ENCODE peak calls at places on chromosomes 5 and 9, in ten cellular contexts. One of them, this sample, is unnamed.

GRCh38 chr5:114544561-114544960 is 182.7 kb downstream of the KCNN2 start:
- DNase-seq in Calu3: no peak
- DNase-seq in epithelial cell of esophagus: no peak
- DNase-seq in A549: no peak
- DNase-seq in GM23338: no peak
- DNase-seq in tibial nerve: no peak
- DNase-seq in HFFc6: no peak
- DNase-seq in cardiac muscle cell: no peak
- DNase-seq in ascending aorta: no peak
- DNase-seq in MCF 10A: no peak
- DNase-seq in this sample: no peak

GRCh38 chr5:79109527-79110492 is 1.8 kb upstream of the BHMT start:
- DNase-seq in Calu3: peak
- DNase-seq in epithelial cell of esophagus: peak
- DNase-seq in A549: no peak
- DNase-seq in GM23338: peak
- DNase-seq in tibial nerve: peak
- DNase-seq in HFFc6: no peak
- DNase-seq in cardiac muscle cell: no peak
- DNase-seq in ascending aorta: no peak
- DNase-seq in MCF 10A: peak
- DNase-seq in this sample: no peak

GRCh38 chr5:172688735-172689572 is 47.9 kb downstream of the NEURL1B start:
- DNase-seq in Calu3: peak
- DNase-seq in epithelial cell of esophagus: peak
- DNase-seq in A549: no peak
- DNase-seq in GM23338: no peak
- DNase-seq in tibial nerve: no peak
- DNase-seq in HFFc6: no peak
- DNase-seq in cardiac muscle cell: peak
- DNase-seq in ascending aorta: no peak
- DNase-seq in MCF 10A: no peak
- DNase-seq in this sample: no peak

GRCh38 chr9:86175743-86176456 is 76.5 kb upstream of the GOLM1 start:
- DNase-seq in Calu3: no peak
- DNase-seq in epithelial cell of esophagus: peak
- DNase-seq in A549: no peak
- DNase-seq in GM23338: no peak
- DNase-seq in tibial nerve: no peak
- DNase-seq in HFFc6: no peak
- DNase-seq in cardiac muscle cell: no peak
- DNase-seq in ascending aorta: no peak
- DNase-seq in MCF 10A: peak
- DNase-seq in this sample: no peak

GRCh38 chr5:78328585-78329173 is 31.7 kb upstream of the SCAMP1 start:
- DNase-seq in Calu3: no peak
- DNase-seq in epithelial cell of esophagus: peak
- DNase-seq in A549: no peak
- DNase-seq in GM23338: no peak
- DNase-seq in tibial nerve: no peak
- DNase-seq in HFFc6: peak
- DNase-seq in cardiac muscle cell: peak
- DNase-seq in ascending aorta: no peak
- DNase-seq in MCF 10A: peak
- DNase-seq in this sample: no peak

GRCh38 chr5:81187885-81188284 is 45.2 kb upstream of the CKMT2 start:
- DNase-seq in Calu3: no peak
- DNase-seq in epithelial cell of esophagus: no peak
- DNase-seq in A549: no peak
- DNase-seq in GM23338: no peak
- DNase-seq in tibial nerve: no peak
- DNase-seq in HFFc6: no peak
- DNase-seq in cardiac muscle cell: no peak
- DNase-seq in ascending aorta: no peak
- DNase-seq in MCF 10A: no peak
- DNase-seq in this sample: no peak

GRCh38 chr5:5018560-5018935 is 121.6 kb upstream of the ADAMTS16 start:
- DNase-seq in Calu3: no peak
- DNase-seq in epithelial cell of esophagus: no peak
- DNase-seq in A549: no peak
- DNase-seq in GM23338: no peak
- DNase-seq in tibial nerve: no peak
- DNase-seq in HFFc6: peak
- DNase-seq in cardiac muscle cell: no peak
- DNase-seq in ascending aorta: no peak
- DNase-seq in MCF 10A: no peak
- DNase-seq in this sample: no peak

GRCh38 chr5:157177935-157178334 is 2.7 kb upstream of the ITK start:
- DNase-seq in Calu3: no peak
- DNase-seq in epithelial cell of esophagus: no peak
- DNase-seq in A549: no peak
- DNase-seq in GM23338: no peak
- DNase-seq in tibial nerve: no peak
- DNase-seq in HFFc6: no peak
- DNase-seq in cardiac muscle cell: no peak
- DNase-seq in ascending aorta: no peak
- DNase-seq in MCF 10A: no peak
- DNase-seq in this sample: no peak

GRCh38 chr5:128674837-128675446 is 136.9 kb upstream of the FBN2 start:
- DNase-seq in Calu3: peak
- DNase-seq in epithelial cell of esophagus: peak
- DNase-seq in A549: peak
- DNase-seq in GM23338: peak
- DNase-seq in tibial nerve: peak
- DNase-seq in HFFc6: peak
- DNase-seq in cardiac muscle cell: peak
- DNase-seq in ascending aorta: no peak
- DNase-seq in MCF 10A: peak
- DNase-seq in this sample: no peak

DNA sequence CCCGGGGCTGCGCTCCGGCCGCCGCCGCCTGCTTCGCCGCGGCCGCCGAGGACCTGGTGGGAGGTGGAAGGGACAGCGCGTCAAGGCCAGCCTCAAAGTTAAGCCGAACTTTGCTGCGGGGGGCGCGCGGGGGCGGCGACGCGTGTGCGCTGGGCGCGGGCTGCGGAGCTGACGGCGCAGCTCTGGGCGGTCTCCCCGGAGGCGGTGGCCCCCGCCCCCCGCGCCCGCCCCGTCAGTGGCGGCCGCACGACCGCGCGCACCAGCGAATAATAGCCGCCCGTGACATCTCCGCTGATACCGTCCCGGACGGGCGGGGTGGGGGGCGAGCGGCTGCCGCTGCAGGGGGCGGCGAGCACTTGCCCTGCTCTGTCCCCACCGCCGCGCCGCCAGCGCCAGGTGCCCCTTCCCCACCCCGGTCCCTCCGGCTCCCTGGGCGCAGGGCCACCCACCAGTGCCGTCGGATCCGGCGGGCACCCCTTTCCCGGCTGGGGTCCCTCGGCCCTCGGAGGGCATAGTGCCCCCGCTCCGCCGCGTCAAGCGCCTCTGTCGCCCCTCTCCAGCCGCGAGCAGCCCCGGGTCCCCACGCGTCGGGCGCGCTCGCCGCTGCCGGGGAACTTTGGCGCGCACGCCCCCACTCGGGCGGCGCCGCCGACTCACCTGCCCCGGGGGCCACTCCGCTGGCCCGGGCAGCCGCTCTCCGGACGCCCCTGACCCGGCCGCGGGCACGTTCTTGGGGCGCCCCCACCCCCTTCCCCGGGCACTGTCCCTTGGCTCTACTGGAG is 772 bp upstream of the FAM78A start:
- DNase-seq in Calu3: no peak
- DNase-seq in epithelial cell of esophagus: no peak
- DNase-seq in A549: no peak
- DNase-seq in GM23338: no peak
- DNase-seq in tibial nerve: no peak
- DNase-seq in HFFc6: no peak
- DNase-seq in cardiac muscle cell: no peak
- DNase-seq in ascending aorta: no peak
- DNase-seq in MCF 10A: no peak
- DNase-seq in this sample: no peak
- TF ChIP-seq CTCF in Calu3: no peak
- TF ChIP-seq CTCF in epithelial cell of esophagus: no peak
- TF ChIP-seq CTCF in A549: peak
- TF ChIP-seq CTCF in GM23338: no peak
- TF ChIP-seq CTCF in tibial nerve: no peak
- TF ChIP-seq CTCF in HFFc6: peak
- TF ChIP-seq CTCF in cardiac muscle cell: no peak
- TF ChIP-seq CTCF in ascending aorta: no peak
- TF ChIP-seq CTCF in MCF 10A: no peak
- TF ChIP-seq CTCF in this sample: no peak

GRCh38 chr9:99824378-99825157 is 2.9 kb downstream of the NR4A3 start:
- DNase-seq in Calu3: peak
- DNase-seq in epithelial cell of esophagus: peak
- DNase-seq in A549: peak
- DNase-seq in GM23338: peak
- DNase-seq in tibial nerve: no peak
- DNase-seq in HFFc6: peak
- DNase-seq in cardiac muscle cell: peak
- DNase-seq in ascending aorta: no peak
- DNase-seq in MCF 10A: no peak
- DNase-seq in this sample: no peak
- TF ChIP-seq CTCF in Calu3: peak
- TF ChIP-seq CTCF in epithelial cell of esophagus: peak
- TF ChIP-seq CTCF in A549: peak
- TF ChIP-seq CTCF in GM23338: peak
- TF ChIP-seq CTCF in tibial nerve: peak
- TF ChIP-seq CTCF in HFFc6: peak
- TF ChIP-seq CTCF in cardiac muscle cell: peak
- TF ChIP-seq CTCF in ascending aorta: peak
- TF ChIP-seq CTCF in MCF 10A: peak
- TF ChIP-seq CTCF in this sample: no peak

DNA sequence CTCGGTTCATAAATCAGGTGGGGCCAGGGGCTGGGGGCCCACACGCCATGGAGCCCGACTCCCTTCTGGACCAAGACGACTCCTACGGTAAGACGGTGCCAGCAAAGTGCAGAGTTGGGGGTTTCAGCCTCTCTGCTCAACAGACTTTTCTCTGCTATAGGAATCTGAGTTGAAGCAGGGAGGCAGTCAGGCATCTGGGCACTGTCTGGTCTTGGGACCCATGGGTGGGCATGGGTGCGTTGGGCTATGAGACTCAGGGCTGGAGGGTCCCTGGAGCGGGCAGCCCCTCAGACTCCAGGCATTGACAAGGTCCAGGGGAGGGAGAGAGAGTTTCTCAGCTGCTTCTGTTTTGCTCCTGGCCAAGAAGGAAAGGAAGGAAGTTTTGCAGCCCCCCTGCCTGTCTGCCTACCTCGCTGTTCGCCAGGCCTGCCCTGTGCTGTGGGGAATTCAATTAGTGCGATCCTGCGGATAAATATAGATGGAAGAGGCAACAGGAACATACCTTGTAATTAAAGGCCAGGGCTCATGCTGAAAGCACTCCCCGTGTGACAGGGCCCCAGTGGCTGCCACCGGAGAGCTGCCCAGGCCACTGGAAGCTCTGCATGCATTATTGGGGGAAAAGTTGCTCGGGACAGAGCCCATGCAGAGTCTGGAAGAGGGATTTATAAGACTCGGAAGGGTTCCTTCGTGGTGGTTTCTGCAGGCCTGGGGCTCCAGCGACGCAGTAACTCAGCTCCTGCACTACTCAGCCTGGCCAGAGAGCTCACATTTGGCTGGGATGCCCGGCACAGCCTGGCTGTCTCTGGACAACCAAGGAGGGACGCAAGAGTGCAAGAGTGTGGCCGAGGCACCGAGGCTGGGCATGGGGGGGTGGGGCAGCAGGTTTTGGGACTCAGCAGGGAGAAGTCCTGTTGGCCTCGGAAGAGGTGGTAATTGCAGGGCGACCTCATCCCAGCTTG is 67.8 kb upstream of the GGTA1 start:
- DNase-seq in Calu3: no peak
- DNase-seq in epithelial cell of esophagus: no peak
- DNase-seq in A549: no peak
- DNase-seq in GM23338: peak
- DNase-seq in tibial nerve: no peak
- DNase-seq in HFFc6: no peak
- DNase-seq in cardiac muscle cell: peak
- DNase-seq in ascending aorta: no peak
- DNase-seq in MCF 10A: no peak
- DNase-seq in this sample: no peak
- TF ChIP-seq CTCF in Calu3: no peak
- TF ChIP-seq CTCF in epithelial cell of esophagus: no peak
- TF ChIP-seq CTCF in A549: no peak
- TF ChIP-seq CTCF in GM23338: no peak
- TF ChIP-seq CTCF in tibial nerve: no peak
- TF ChIP-seq CTCF in HFFc6: no peak
- TF ChIP-seq CTCF in cardiac muscle cell: no peak
- TF ChIP-seq CTCF in ascending aorta: no peak
- TF ChIP-seq CTCF in MCF 10A: no peak
- TF ChIP-seq CTCF in this sample: no peak

DNA sequence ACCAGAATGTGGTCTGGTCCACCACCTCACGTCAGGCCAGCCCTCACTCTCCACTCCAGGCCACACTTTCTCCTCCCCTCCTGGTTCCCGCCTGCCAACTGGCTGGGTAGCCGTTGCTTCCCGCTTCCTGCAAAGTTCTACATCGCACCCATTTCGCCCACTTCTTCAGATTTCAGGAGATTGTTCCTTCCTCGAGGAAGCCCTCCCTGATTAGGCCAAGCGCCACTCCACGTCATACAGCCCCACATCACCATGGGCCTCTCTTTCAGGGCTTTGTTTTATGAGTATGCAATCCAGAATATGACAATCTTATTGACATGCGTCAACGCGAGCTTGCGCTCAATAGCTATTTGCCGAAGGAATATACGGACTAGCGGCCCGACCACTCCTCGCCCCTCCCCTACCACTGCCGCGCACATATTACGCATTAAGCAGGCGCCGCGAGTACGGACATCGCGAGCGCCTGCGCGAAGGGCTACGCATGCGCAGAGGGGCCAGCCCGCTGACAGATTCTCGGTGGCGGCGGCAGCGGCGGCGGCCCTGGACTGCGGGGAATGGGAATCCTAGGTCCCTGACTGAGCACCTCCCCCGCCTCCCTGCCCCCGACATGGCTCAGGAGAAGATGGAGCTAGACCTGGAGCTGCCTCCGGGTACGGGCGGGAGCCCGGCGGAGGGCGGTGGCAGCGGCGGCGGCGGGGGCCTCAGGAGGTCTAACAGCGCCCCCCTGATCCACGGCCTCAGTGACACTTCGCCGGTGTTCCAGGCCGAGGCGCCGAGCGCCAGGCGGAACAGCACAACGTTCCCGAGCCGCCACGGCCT is 74.7 kb downstream of the PIP5K1B start:
- DNase-seq in Calu3: peak
- DNase-seq in epithelial cell of esophagus: peak
- DNase-seq in A549: peak
- DNase-seq in GM23338: peak
- DNase-seq in tibial nerve: peak
- DNase-seq in HFFc6: peak
- DNase-seq in cardiac muscle cell: peak
- DNase-seq in ascending aorta: peak
- DNase-seq in MCF 10A: peak
- DNase-seq in this sample: peak
- TF ChIP-seq CTCF in Calu3: no peak
- TF ChIP-seq CTCF in epithelial cell of esophagus: no peak
- TF ChIP-seq CTCF in A549: peak
- TF ChIP-seq CTCF in GM23338: peak
- TF ChIP-seq CTCF in tibial nerve: peak
- TF ChIP-seq CTCF in HFFc6: peak
- TF ChIP-seq CTCF in cardiac muscle cell: peak
- TF ChIP-seq CTCF in ascending aorta: peak
- TF ChIP-seq CTCF in MCF 10A: no peak
- TF ChIP-seq CTCF in this sample: no peak